ENCODE peak calls at places on chromosomes 6 and 20, in ten cellular contexts. Z is cardiac muscle cell; Y is GM12865; O is RWPE1; E is neural crest cell; G is colonic mucosa; Q is activated CD4-positive, CD25-positive, alpha-beta regulatory T cell; J is pons; D is cardiac septum; L is GM10248. A is an unnamed sample.

GRCh38 chr6:4369616-4370015 is 234.2 kb upstream of the ECI2 start:
- DNase-seq in Z (no peak), Y (no peak), O (no peak), E (no peak), G (no peak), Q (no peak), J (no peak), D (no peak), L (no peak), A (no peak)

GRCh38 chr6:157628463-157628862 is 194.6 kb upstream of the SNX9 start:
- DNase-seq in Z (no peak), Y (no peak), O (no peak), E (no peak), G (no peak), Q (no peak), J (no peak), D (peak; percentile 19), L (no peak), A (no peak)

GRCh38 chr6:167350322-167350721 is 25.4 kb downstream of the TTLL2 start:
- DNase-seq in Z (no peak), Y (no peak), O (no peak), E (no peak), G (peak; percentile 35), Q (no peak), J (no peak), D (no peak), L (no peak), A (no peak)

GRCh38 chr6:57004292-57004691 is 42.2 kb upstream of the KIAA1586 start:
- DNase-seq in Z (no peak), Y (no peak), O (no peak), E (no peak), G (no peak), Q (no peak), J (no peak), D (no peak), L (no peak), A (no peak)

GRCh38 chr20:10090588-10091166 is 55.9 kb downstream of the ANKEF1 start:
- DNase-seq in Z (peak; percentile 73), Y (peak; percentile 61), O (peak; percentile 64), E (peak; percentile 23), G (peak; percentile 36), Q (no peak), J (peak; percentile 75), D (no peak), L (peak; percentile 26), A (no peak)

GRCh38 chr6:131770776-131771175 is 37.0 kb upstream of the ENPP1 start:
- DNase-seq in Z (no peak), Y (no peak), O (no peak), E (no peak), G (no peak), Q (no peak), J (no peak), D (no peak), L (no peak), A (no peak)

GRCh38 chr20:24779166-24779565 is 169.9 kb upstream of the CST7 start:
- DNase-seq in Z (no peak), Y (no peak), O (no peak), E (no peak), G (no peak), Q (no peak), J (no peak), D (peak; percentile 69), L (no peak), A (peak; percentile 21)

GRCh38 chr6:119340766-119341487 is 8.6 kb downstream of the MAN1A1 start:
- DNase-seq in Z (peak; percentile 47), Y (no peak), O (no peak), E (no peak), G (no peak), Q (no peak), J (no peak), D (no peak), L (no peak), A (no peak)

GRCh38 chr6:162178666-162179065 is 548.9 kb downstream of the PRKN start:
- DNase-seq in Z (no peak), Y (no peak), O (no peak), E (no peak), G (no peak), Q (no peak), J (no peak), D (no peak), L (no peak), A (no peak)

GRCh38 chr6:32972353-32973143 is 4.2 kb downstream of the BRD2 start:
- DNase-seq in Z (peak; percentile 36), Y (peak; percentile 61), O (no peak), E (no peak), G (no peak), Q (peak; percentile 60), J (no peak), D (peak; percentile 87), L (no peak), A (peak; percentile 77)

GRCh38 chr20:61426361-61426760 is 174.3 kb downstream of the CDH4 start:
- DNase-seq in Z (no peak), Y (no peak), O (peak; percentile 62), E (no peak), G (no peak), Q (no peak), J (no peak), D (no peak), L (no peak), A (no peak)

GRCh38 chr6:99349620-99350141 is at the start of gene FAXC:
- DNase-seq in Z (peak; percentile 43), Y (no peak), O (peak; percentile 60), E (peak; percentile 45), G (peak; percentile 47), Q (no peak), J (no peak), D (no peak), L (peak; percentile 41), A (no peak)

GRCh38 chr6:52815167-52816092 is 11.8 kb upstream of the GSTA1 start:
- DNase-seq in Z (peak; percentile 37), Y (peak; percentile 44), O (peak; percentile 60), E (peak; percentile 52), G (peak; percentile 59), Q (peak; percentile 10), J (peak; percentile 21), D (no peak), L (peak; percentile 65), A (no peak)

GRCh38 chr20:32070690-32071213 is 18.7 kb downstream of the HCK start:
- DNase-seq in Z (no peak), Y (no peak), O (no peak), E (no peak), G (no peak), Q (no peak), J (no peak), D (no peak), L (no peak), A (no peak)

GRCh38 chr6:37696841-37697735 is 595 bp downstream of the MDGA1 start:
- DNase-seq in Z (peak; percentile 41), Y (peak; percentile 38), O (peak; percentile 28), E (peak; percentile 30), G (no peak), Q (no peak), J (no peak), D (no peak), L (peak; percentile 43), A (peak; percentile 70)

GRCh38 chr6:41594326-41594725 is 43.9 kb upstream of the MDFI start:
- DNase-seq in Z (no peak), Y (no peak), O (no peak), E (no peak), G (no peak), Q (no peak), J (no peak), D (no peak), L (no peak), A (no peak)

GRCh38 chr6:20952605-20953004 is 418.3 kb downstream of the CDKAL1 start:
- DNase-seq in Z (no peak), Y (no peak), O (peak; percentile 46), E (no peak), G (no peak), Q (no peak), J (no peak), D (no peak), L (no peak), A (no peak)